ENCODE peak calls at places on chromosomes 1 and 21, in four cellular contexts. S, D, R and Q are unnamed samples. For H3K36me3, the result is how much of the 10 kb centered on the place peaks cover.

GRCh38 chr1:54334996-54335395 is 71.2 kb downstream of the SSBP3 start:
- DNase-seq in S (peak), D (peak), R (no peak), Q (no peak)

GRCh38 chr1:66217021-66217420 is 316.9 kb upstream of the SGIP1 start:
- DNase-seq in S (no peak), R (no peak), D (peak), Q (no peak)

GRCh38 chr1:65687435-65688214 is 105.1 kb upstream of the PDE4B start:
- DNase-seq in R (peak), D (peak), S (peak), Q (peak)

GRCh38 chr1:215475719-215476525 is 91.2 kb upstream of the KCTD3 start:
- DNase-seq in R (no peak), D (peak), S (no peak), Q (no peak)

GRCh38 chr1:64956733-64957441 is 9.5 kb downstream of the JAK1 start:
- DNase-seq in S (no peak), D (no peak), R (no peak), Q (no peak)

GRCh38 chr1:220908757-220909156 is 29.5 kb downstream of the HLX start:
- DNase-seq in R (no peak), S (peak), D (no peak), Q (no peak)

GRCh38 chr1:155648207-155649147 is 38.5 kb downstream of the MSTO1 start:
- DNase-seq in R (no peak), S (peak), D (peak), Q (peak)

GRCh38 chr1:18041685-18042355 is 65.8 kb upstream of the IGSF21 start:
- DNase-seq in R (no peak), D (no peak), S (no peak), Q (no peak)

GRCh38 chr1:143652744-143653143 is 319.0 kb downstream of the FAM72C start:
- DNase-seq in S (no peak), R (no peak), D (no peak), Q (no peak)

GRCh38 chr21:29578306-29578705 is 279.6 kb downstream of the BACH1 start:
- DNase-seq in S (no peak), R (no peak), D (no peak), Q (no peak)
- H3K4me3 ChIP-seq in S (no peak), R (no peak), D (no peak), Q (no peak)

DNA sequence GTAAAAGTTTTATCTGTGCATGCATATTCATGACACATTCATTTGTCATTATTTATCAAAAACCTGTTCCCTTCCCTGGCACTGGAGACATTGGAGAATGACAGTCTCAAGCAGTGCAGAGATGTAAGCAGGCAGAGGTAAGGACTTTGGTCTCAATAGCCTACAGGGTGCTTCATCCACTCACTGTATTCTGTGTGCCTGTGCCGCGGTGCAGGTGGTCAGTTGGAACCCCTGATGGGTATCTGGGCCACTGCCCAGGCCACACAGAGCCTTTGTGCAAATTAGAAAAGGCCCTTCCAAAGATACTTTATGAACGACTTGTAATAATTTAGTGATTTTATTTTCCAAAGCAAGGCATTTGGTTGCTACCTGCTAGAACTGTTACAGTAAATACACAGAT is 44.0 kb downstream of the CDC42 start:
- DNase-seq in D (no peak), S (no peak), R (no peak), Q (no peak)
- H3K36me3 ChIP-seq in D (under half), S (under half), R (under half), Q (half or more)

DNA sequence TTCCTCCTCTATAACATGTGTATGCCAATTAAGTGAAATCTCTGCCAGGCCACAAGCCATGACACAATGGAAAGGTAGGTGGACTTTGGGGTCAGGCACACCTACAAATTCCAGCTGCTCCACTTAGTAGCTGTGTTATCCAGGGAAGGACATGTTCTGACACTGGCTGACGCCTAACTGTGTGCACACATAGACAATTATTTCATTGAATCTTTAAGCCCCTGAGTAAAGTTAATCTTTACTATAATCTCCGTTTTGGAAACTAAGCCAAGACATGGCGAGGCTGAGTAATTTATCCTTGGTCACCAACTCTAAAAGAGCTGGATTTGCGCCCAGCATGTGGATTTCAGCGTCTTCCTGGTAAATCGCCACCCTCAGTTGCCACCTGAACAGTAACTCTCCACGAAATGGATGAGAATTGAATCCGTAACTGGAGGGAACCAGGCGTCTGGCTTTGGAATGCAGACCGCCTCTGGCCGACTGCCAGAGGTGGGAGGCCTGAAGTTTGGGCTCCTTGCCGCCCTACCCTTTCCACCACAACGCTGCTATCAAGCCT is 925 bp upstream of the SNRPE start:
- DNase-seq in S (peak), D (peak), R (no peak), Q (peak)
- H3K4me3 ChIP-seq in S (no peak), D (no peak), R (peak), Q (peak)

GRCh38 chr1:24463756-24464377 is 38.8 kb upstream of the RCAN3 start:
- DNase-seq in D (no peak), R (no peak), S (no peak), Q (peak)
- H3K36me3 ChIP-seq in D (under half), R (under half), S (under half), Q (under half)

GRCh38 chr21:26546698-26547097 is 26.4 kb downstream of the CYYR1 start:
- DNase-seq in D (no peak), R (peak), S (no peak), Q (no peak)

DNA sequence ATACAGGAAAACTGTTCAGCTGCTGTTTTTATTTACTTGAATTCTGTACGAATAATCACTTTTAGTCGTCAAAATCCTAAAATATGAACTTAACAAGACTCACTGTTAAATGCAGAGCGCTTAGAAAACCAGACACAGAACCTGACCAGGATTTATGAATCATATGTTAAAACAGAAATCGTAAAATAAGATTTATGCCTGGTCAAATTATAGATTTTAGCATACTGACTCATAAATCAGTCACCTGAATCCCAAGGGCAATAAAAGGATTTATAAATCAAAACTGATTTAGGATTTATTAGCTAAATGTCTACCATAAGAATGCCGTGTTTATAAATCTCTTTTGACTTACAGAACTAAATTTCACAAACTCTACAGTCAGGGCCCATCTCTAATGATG is 28.9 kb downstream of the CYYR1 start:
- DNase-seq in S (no peak), R (no peak), D (no peak), Q (no peak)
- H3K4me3 ChIP-seq in S (no peak), R (no peak), D (no peak), Q (no peak)

GRCh38 chr1:27877115-27877416 is 4.7 kb downstream of the THEMIS2 start:
- DNase-seq in R (no peak), S (no peak), D (no peak), Q (no peak)

GRCh38 chr1:27882543-27882903 is 10.2 kb downstream of the THEMIS2 start:
- DNase-seq in S (no peak), D (no peak), R (peak), Q (no peak)

GRCh38 chr1:27878038-27878437 is 5.7 kb downstream of the THEMIS2 start:
- DNase-seq in R (no peak), D (no peak), S (no peak), Q (no peak)

GRCh38 chr1:27878787-27879335 is 6.5 kb downstream of the THEMIS2 start:
- DNase-seq in R (no peak), D (no peak), S (no peak), Q (no peak)

GRCh38 chr1:27879374-27880082 is 7.2 kb downstream of the THEMIS2 start:
- DNase-seq in S (no peak), R (peak), D (no peak), Q (no peak)
- H3K36me3 ChIP-seq in S (under half), R (under half), D (under half), Q (under half)

DNA sequence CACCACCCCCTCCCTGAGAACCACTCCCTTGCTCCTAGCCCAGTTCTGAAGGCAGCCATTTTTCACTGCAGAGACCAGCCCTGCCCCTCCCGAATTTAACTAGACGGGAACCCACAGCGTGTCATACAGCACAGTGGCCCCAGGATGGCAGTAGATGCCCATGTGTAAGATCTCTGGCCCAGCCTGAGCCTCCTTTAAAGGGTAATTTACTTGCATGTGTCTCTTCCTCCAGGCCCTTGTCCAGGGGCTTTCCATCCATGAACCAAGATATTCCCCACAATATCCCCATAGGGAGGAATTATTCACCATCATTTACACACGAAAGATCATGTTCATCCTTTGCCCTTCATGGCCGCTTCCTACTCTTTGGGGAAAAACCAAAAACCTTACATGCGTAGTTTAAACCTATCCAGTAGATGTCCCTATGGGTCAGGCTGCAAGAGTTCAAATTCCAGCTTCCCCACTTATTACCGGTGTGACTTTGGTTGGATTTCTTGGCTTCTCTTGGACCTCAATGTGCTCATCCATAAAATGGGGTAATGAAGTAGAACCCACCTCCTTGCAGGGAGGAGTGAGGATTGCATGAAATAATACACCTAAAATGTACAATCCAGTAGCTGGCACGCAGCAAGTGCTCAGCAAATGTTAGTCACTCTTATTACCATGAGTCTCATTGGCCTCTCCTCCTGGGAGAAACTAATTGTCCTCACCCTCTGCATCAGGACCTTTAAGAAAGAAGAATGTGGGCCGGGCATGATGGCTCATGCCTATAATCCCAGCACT is 4.0 kb upstream of the LACTBL1 start:
- DNase-seq in R (no peak), D (peak), S (peak), Q (peak)
- H3K4me3 ChIP-seq in R (no peak), D (no peak), S (no peak), Q (no peak)

DNA sequence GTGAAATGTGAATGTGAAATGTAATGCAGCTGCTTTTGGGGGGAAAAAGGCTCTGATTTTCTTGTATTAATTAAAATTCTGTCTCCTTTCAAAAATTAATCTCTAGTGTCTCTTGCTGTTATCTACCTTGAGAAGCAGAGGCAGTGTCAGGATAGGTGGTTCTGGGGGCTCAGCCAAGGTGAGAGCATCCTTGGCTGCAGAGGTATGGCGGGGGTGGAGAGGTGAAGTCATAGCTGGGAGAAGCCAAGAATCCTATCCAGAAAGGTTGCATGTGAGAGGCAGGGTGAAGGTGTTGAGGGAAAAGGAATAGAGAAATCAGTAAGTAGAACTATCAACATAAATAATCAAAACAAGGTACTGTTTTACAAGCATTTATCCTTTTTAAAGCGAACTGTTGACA is 181.2 kb downstream of the CACNA1E start:
- DNase-seq in D (no peak), S (no peak), R (no peak), Q (no peak)
- H3K36me3 ChIP-seq in D (under half), S (under half), R (under half), Q (under half)